ENCODE peak calls at places on chromosomes 1 and 21, in five cellular contexts. S is heart left ventricle, D is AG04450, R is A549, G is keratinocyte. O is an unnamed sample.

GRCh38 chr21:42463861-42464515 is 32.0 kb downstream of the RSPH1 start:
- DNase-seq in D (peak; percentile 13), G (no peak), R (peak; percentile 80), S (no peak), O (no peak)

GRCh38 chr1:231998791-231999190 is 372.2 kb downstream of the DISC1 start:
- DNase-seq in S (no peak), R (no peak), G (no peak), D (no peak), O (no peak)

GRCh38 chr1:116673935-116674630 is 6.5 kb upstream of the IGSF3 start:
- DNase-seq in R (no peak), S (no peak), D (no peak), G (no peak), O (no peak)

GRCh38 chr1:45191418-45191783 is 15.0 kb downstream of the ZSWIM5 start:
- DNase-seq in S (no peak), G (no peak), D (no peak), R (no peak), O (no peak)

GRCh38 chr1:58528518-58528917 is 18.0 kb downstream of the OMA1 start:
- DNase-seq in S (no peak), D (no peak), G (no peak), R (no peak), O (no peak)

GRCh38 chr21:43305811-43306311 is 121.1 kb downstream of the SIK1 start:
- DNase-seq in G (no peak), R (no peak), D (no peak), S (no peak), O (no peak)

GRCh38 chr1:198909973-198910372 is 271.1 kb downstream of the PTPRC start:
- DNase-seq in G (no peak), S (no peak), R (no peak), D (no peak), O (no peak)

GRCh38 chr1:37949524-37950152 is 2.8 kb upstream of the INPP5B start:
- DNase-seq in R (no peak), G (no peak), D (no peak), S (no peak), O (no peak)

GRCh38 chr21:34075760-34076159 is 2.4 kb downstream of the MRPS6 start:
- DNase-seq in G (no peak), D (no peak), R (no peak), S (no peak), O (no peak)

GRCh38 chr1:179143332-179143731 is 61.5 kb downstream of the TOR3A start:
- DNase-seq in G (no peak), R (peak; percentile 71), S (no peak), D (peak; percentile 74), O (no peak)

GRCh38 chr1:172929006-172929405 is 121.7 kb downstream of the TNFSF18 start:
- DNase-seq in G (no peak), R (no peak), S (no peak), D (no peak), O (no peak)

GRCh38 chr1:125080077-125080476 is 3895.3 kb downstream of the SRGAP2C start:
- DNase-seq in G (no peak), R (no peak), D (no peak), S (no peak), O (no peak)

GRCh38 chr21:30613836-30614235 is at the start of gene KRTAP6-1:
- DNase-seq in R (no peak), D (no peak), G (no peak), S (no peak), O (no peak)

GRCh38 chr1:154755858-154756730 is 114.0 kb downstream of the KCNN3 start:
- DNase-seq in S (no peak), R (peak; percentile 65), D (no peak), G (no peak), O (no peak)

GRCh38 chr1:978835-979743 is 2.8 kb downstream of the PERM1 start:
- DNase-seq in G (no peak), D (no peak), R (no peak), S (peak; percentile 8), O (no peak)

GRCh38 chr1:186894415-186894814 is 65.7 kb downstream of the PLA2G4A start:
- DNase-seq in G (no peak), D (no peak), S (no peak), R (no peak), O (no peak)

GRCh38 chr1:35379317-35380000 is 111.0 kb downstream of the ZMYM4 start:
- DNase-seq in G (no peak), R (no peak), D (no peak), S (no peak), O (no peak)

GRCh38 chr1:200627548-200628222 is 7.1 kb upstream of the KIF14 start:
- DNase-seq in D (no peak), S (no peak), G (no peak), R (no peak), O (no peak)

GRCh38 chr21:40620386-40621145 is 226.4 kb downstream of the DSCAM start:
- DNase-seq in S (no peak), D (no peak), G (no peak), R (no peak), O (no peak)

GRCh38 chr1:84107955-84108354 is 36.1 kb upstream of the PRKACB start:
- DNase-seq in S (no peak), D (no peak), R (no peak), G (no peak), O (no peak)
- H3K27ac ChIP-seq in S (no peak overlapping the region), D (no peak overlapping the region), R (no peak overlapping the region), G (peak overlapping the region; percentile 14), O (no peak overlapping the region)

GRCh38 chr1:204826970-204827369 is 43.7 kb upstream of the NFASC start:
- DNase-seq in S (no peak), R (peak; percentile 50), G (no peak), D (no peak), O (no peak)
- TF ChIP-seq CTCF in S (no peak), R (peak; percentile 34), G (peak; percentile 64), D (no peak), O (no peak)

DNA sequence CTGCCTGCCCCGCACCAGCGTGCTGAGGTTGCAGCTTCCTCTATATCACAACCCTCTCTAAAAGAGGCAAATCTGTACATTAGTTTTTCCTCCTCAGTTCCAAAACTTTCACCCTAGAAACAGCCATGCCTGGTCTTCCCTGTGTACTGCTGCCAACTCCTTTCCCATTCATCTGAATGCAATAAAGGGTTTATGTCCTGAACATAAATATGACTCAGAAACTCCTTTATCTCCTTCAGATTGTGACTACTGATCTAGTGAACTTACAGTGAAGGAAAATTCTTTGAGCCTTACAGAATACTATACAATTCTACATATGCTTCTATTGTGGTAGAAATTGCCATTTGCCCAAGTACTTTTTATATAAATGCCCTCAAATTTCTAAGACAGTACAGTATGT is 345.2 kb upstream of the SNX7 start:
- DNase-seq in S (no peak), R (no peak), G (no peak), D (no peak), O (no peak)
- H3K4me3 ChIP-seq in S (no peak overlapping the region), R (no peak overlapping the region), G (no peak overlapping the region), D (no peak overlapping the region), O (no peak overlapping the region)

GRCh38 chr1:19606817-19607706 is 37.0 kb upstream of the NBL1 start:
- DNase-seq in S (no peak), G (no peak), R (no peak), D (no peak), O (no peak)
- H3K27ac ChIP-seq in S (no peak overlapping the region), G (no peak overlapping the region), R (no peak overlapping the region), D (no peak overlapping the region), O (no peak overlapping the region)